ENCODE peak calls at places on chromosomes 12 and 14, in nine cellular contexts. J is AG04450; X is astrocyte; S is stimulated activated effector memory CD8-positive, alpha-beta T cell treated with anti-CD3 and anti-CD28 coated beads, Interleukin-12 subunit alpha, Interleukin-12 subunit beta, amount 100 ng/mL, for 72 hours; Q is fibroblast of lung; L is upper lobe of right lung; V is fibroblast of gingiva; W is EH; P is progenitor cell of endocrine pancreas. T is an unnamed sample.

GRCh38 chr14:30621354-30621953 is 665 bp upstream of the SCFD1 start:
- DNase-seq in S (no peak), W (no peak), Q (no peak), L (no peak), J (no peak), X (no peak), P (no peak), V (peak; percentile 11), T (no peak)

GRCh38 chr14:55705651-55706340 is 125.8 kb downstream of the KTN1 start:
- DNase-seq in S (no peak), Q (no peak), V (no peak), L (peak; percentile 82), J (no peak), W (no peak), P (no peak), X (peak; percentile 13), T (no peak)

GRCh38 chr12:128914908-128915563 is 61.8 kb downstream of the GLT1D1 start:
- DNase-seq in V (no peak), W (no peak), X (no peak), Q (no peak), P (no peak), S (peak; percentile 58), L (no peak), J (no peak), T (no peak)

GRCh38 chr12:13075786-13076570 is 27.5 kb downstream of the GSG1 start:
- DNase-seq in V (no peak), L (no peak), P (no peak), X (no peak), J (no peak), Q (no peak), W (peak; percentile 17), S (no peak), T (no peak)

GRCh38 chr14:95527392-95528002 is 7.4 kb upstream of the GLRX5 start:
- DNase-seq in Q (peak; percentile 91), W (peak; percentile 88), V (peak; percentile 85), S (no peak), J (no peak), P (no peak), X (peak; percentile 69), L (no peak), T (no peak)

GRCh38 chr12:53543539-53543938 is 36.3 kb upstream of the NPFF start:
- DNase-seq in S (peak; percentile 62), L (no peak), P (no peak), W (peak; percentile 78), Q (peak; percentile 81), X (peak; percentile 49), V (peak; percentile 65), J (peak; percentile 41), T (peak; percentile 40)

GRCh38 chr12:123035841-123036240 is 55.4 kb downstream of the ARL6IP4 start:
- DNase-seq in P (no peak), V (no peak), W (no peak), Q (no peak), L (peak; percentile 19), S (no peak), X (no peak), J (no peak), T (no peak)

GRCh38 chr12:106131671-106132070 is 7.1 kb downstream of the NUAK1 start:
- DNase-seq in V (no peak), X (peak; percentile 86), Q (peak; percentile 31), L (no peak), J (no peak), P (no peak), S (no peak), W (peak; percentile 71), T (no peak)

GRCh38 chr12:45216297-45216982 is 545 bp downstream of the ANO6 start:
- DNase-seq in X (peak; percentile 32), Q (peak; percentile 48), L (peak; percentile 81), S (peak; percentile 83), P (peak; percentile 30), J (no peak), W (peak; percentile 57), V (peak; percentile 30), T (no peak)

GRCh38 chr14:53836546-53836945 is 120.1 kb downstream of the BMP4 start:
- DNase-seq in J (no peak), W (no peak), X (no peak), S (no peak), P (no peak), L (no peak), V (no peak), Q (no peak), T (no peak)

GRCh38 chr14:39015360-39015961 is 87.6 kb downstream of the SEC23A start:
- DNase-seq in S (no peak), W (peak; percentile 61), P (no peak), Q (peak; percentile 70), J (no peak), V (peak; percentile 43), L (no peak), X (peak; percentile 25), T (peak; percentile 49)

GRCh38 chr14:69937367-69937777 is 58.2 kb downstream of the SMOC1 start:
- DNase-seq in S (no peak), P (no peak), Q (no peak), W (no peak), J (no peak), X (no peak), L (no peak), V (no peak), T (no peak)

GRCh38 chr12:14961466-14962155 is at the start of gene ARHGDIB:
- DNase-seq in Q (no peak), J (no peak), L (no peak), X (no peak), V (no peak), W (peak; percentile 71), P (no peak), S (peak; percentile 77), T (no peak)

GRCh38 chr12:120316798-120317257 is 10.8 kb downstream of the PLA2G1B start:
- DNase-seq in P (no peak), V (no peak), L (no peak), S (no peak), J (no peak), W (no peak), Q (no peak), X (peak; percentile 9), T (no peak)

GRCh38 chr12:57418255-57418654 is 12.6 kb downstream of the R3HDM2 start:
- DNase-seq in X (no peak), Q (no peak), J (no peak), V (no peak), P (no peak), L (no peak), W (no peak), S (no peak), T (no peak)

GRCh38 chr12:96408993-96409392 is 8.8 kb upstream of the CDK17 start:
- DNase-seq in L (no peak), W (no peak), V (no peak), J (no peak), S (no peak), Q (no peak), X (no peak), P (no peak), T (no peak)

GRCh38 chr14:56294125-56294524 is 175.9 kb downstream of the PELI2 start:
- DNase-seq in L (no peak), W (no peak), P (no peak), X (no peak), S (no peak), Q (no peak), J (no peak), V (no peak), T (no peak)

GRCh38 chr12:6295187-6295811 is 15.2 kb upstream of the PLEKHG6 start:
- DNase-seq in J (peak; percentile 32), S (no peak), L (no peak), X (peak; percentile 72), W (peak; percentile 81), V (peak; percentile 83), Q (peak; percentile 74), P (no peak), T (peak; percentile 88)

GRCh38 chr12:49967042-49967776 is 5.5 kb downstream of the AQP5 start:
- DNase-seq in L (peak; percentile 96), S (peak; percentile 98), X (peak; percentile 56), V (peak; percentile 74), P (peak; percentile 90), J (peak; percentile 48), Q (peak; percentile 84), W (peak; percentile 81), T (peak; percentile 93)

GRCh38 chr12:132904718-132905328 is 17.4 kb upstream of the CHFR start:
- DNase-seq in V (peak; percentile 20), W (peak; percentile 2), J (no peak), Q (peak; percentile 46), P (peak; percentile 53), L (peak; percentile 91), X (no peak), S (peak; percentile 93), T (peak; percentile 22)

GRCh38 chr12:90021729-90022249 is 313.2 kb upstream of the ATP2B1 start:
- DNase-seq in J (no peak), S (no peak), V (no peak), L (no peak), X (no peak), P (no peak), W (no peak), Q (no peak), T (no peak)

GRCh38 chr14:102691763-102692162 is 85.5 kb upstream of the TRAF3 start:
- DNase-seq in W (no peak), J (no peak), L (no peak), P (no peak), X (no peak), Q (no peak), S (no peak), V (no peak), T (no peak)

GRCh38 chr12:88237954-88238353 is 95.8 kb downstream of the TMTC3 start:
- DNase-seq in Q (peak; percentile 66), S (no peak), W (peak; percentile 81), J (no peak), P (no peak), X (peak; percentile 74), L (no peak), V (no peak), T (no peak)

GRCh38 chr12:2113501-2113912 is 60.7 kb downstream of the CACNA1C start:
- DNase-seq in W (no peak), Q (no peak), P (no peak), V (no peak), L (peak; percentile 64), X (no peak), J (no peak), S (no peak), T (no peak)